ENCODE peak calls at places on chromosomes 13 and 19, in four cellular contexts. One of them, this sample, is unnamed.

GRCh38 chr19:56748443-56748842 is 76.9 kb upstream of the ZNF835 start:
- DNase-seq in body of pancreas: peak; percentile 42
- DNase-seq in BE2C: no peak
- DNase-seq in transverse colon: no peak
- DNase-seq in this sample: no peak

GRCh38 chr19:20664917-20665781 is 3.8 kb upstream of the ZNF626 start:
- DNase-seq in body of pancreas: no peak
- DNase-seq in BE2C: no peak
- DNase-seq in transverse colon: no peak
- DNase-seq in this sample: no peak

GRCh38 chr13:65188691-65189090 is 2041.4 kb downstream of the PCDH9 start:
- DNase-seq in transverse colon: no peak
- DNase-seq in body of pancreas: no peak
- DNase-seq in BE2C: no peak
- DNase-seq in this sample: no peak

GRCh38 chr13:95636853-95637252 is 7.7 kb downstream of the DZIP1 start:
- DNase-seq in transverse colon: no peak
- DNase-seq in body of pancreas: no peak
- DNase-seq in BE2C: no peak
- DNase-seq in this sample: no peak

GRCh38 chr19:8702350-8702749 is 3.8 kb upstream of the ACTL9 start:
- DNase-seq in transverse colon: no peak
- DNase-seq in BE2C: no peak
- DNase-seq in body of pancreas: no peak
- DNase-seq in this sample: no peak

GRCh38 chr19:1250374-1251232 is 2.2 kb downstream of the MIDN start:
- DNase-seq in BE2C: peak; percentile 90
- DNase-seq in body of pancreas: peak; percentile 78
- DNase-seq in transverse colon: peak; percentile 76
- DNase-seq in this sample: peak; percentile 75

GRCh38 chr19:16070366-16070990 is 5.8 kb upstream of the TPM4 start:
- DNase-seq in BE2C: no peak
- DNase-seq in transverse colon: peak; percentile 96
- DNase-seq in body of pancreas: peak; percentile 74
- DNase-seq in this sample: peak; percentile 96

GRCh38 chr19:16876904-16877361 is 11.9 kb upstream of the F2RL3 start:
- DNase-seq in transverse colon: peak; percentile 24
- DNase-seq in body of pancreas: no peak
- DNase-seq in BE2C: no peak
- DNase-seq in this sample: no peak

GRCh38 chr13:30307966-30308290 is 577 bp upstream of the KATNAL1 start:
- DNase-seq in transverse colon: no peak
- DNase-seq in BE2C: no peak
- DNase-seq in body of pancreas: no peak
- DNase-seq in this sample: no peak

GRCh38 chr13:58855283-58855682 is 1223.7 kb downstream of the PCDH17 start:
- DNase-seq in body of pancreas: no peak
- DNase-seq in transverse colon: no peak
- DNase-seq in BE2C: no peak
- DNase-seq in this sample: no peak

GRCh38 chr19:23774156-23774971 is 15.7 kb upstream of the ZNF681 start:
- DNase-seq in body of pancreas: no peak
- DNase-seq in BE2C: no peak
- DNase-seq in transverse colon: no peak
- DNase-seq in this sample: no peak

GRCh38 chr13:99432637-99433542 is 68.4 kb upstream of the TM9SF2 start:
- DNase-seq in BE2C: no peak
- DNase-seq in body of pancreas: peak; percentile 78
- DNase-seq in transverse colon: peak; percentile 62
- DNase-seq in this sample: peak; percentile 59

GRCh38 chr19:38786572-38787265 is 2.3 kb upstream of the LGALS7B start:
- DNase-seq in body of pancreas: no peak
- DNase-seq in transverse colon: no peak
- DNase-seq in BE2C: no peak
- DNase-seq in this sample: no peak

GRCh38 chr19:11987405-11988231 is 22.8 kb downstream of the ZNF763 start:
- DNase-seq in body of pancreas: peak; percentile 97
- DNase-seq in transverse colon: peak; percentile 97
- DNase-seq in BE2C: peak; percentile 98
- DNase-seq in this sample: peak; percentile 97

GRCh38 chr13:27839809-27840467 is 47.7 kb downstream of the GSX1 start:
- DNase-seq in body of pancreas: no peak
- DNase-seq in transverse colon: no peak
- DNase-seq in BE2C: no peak
- DNase-seq in this sample: no peak

GRCh38 chr13:95317037-95317989 is 16.1 kb upstream of the ABCC4 start:
- DNase-seq in BE2C: no peak
- DNase-seq in body of pancreas: no peak
- DNase-seq in transverse colon: no peak
- DNase-seq in this sample: no peak

GRCh38 chr19:326851-327250 is 17.7 kb downstream of the MIER2 start:
- DNase-seq in body of pancreas: no peak
- DNase-seq in BE2C: no peak
- DNase-seq in transverse colon: no peak
- DNase-seq in this sample: no peak

GRCh38 chr13:59691501-59692066 is 472.1 kb downstream of the DIAPH3 start:
- DNase-seq in body of pancreas: no peak
- DNase-seq in transverse colon: no peak
- DNase-seq in BE2C: no peak
- DNase-seq in this sample: no peak

GRCh38 chr19:8239528-8240273 is 30.5 kb downstream of the CERS4 start:
- DNase-seq in transverse colon: no peak
- DNase-seq in body of pancreas: no peak
- DNase-seq in BE2C: no peak
- DNase-seq in this sample: no peak

GRCh38 chr13:97539651-97540230 is 105.8 kb downstream of the RAP2A start:
- DNase-seq in transverse colon: no peak
- DNase-seq in body of pancreas: no peak
- DNase-seq in BE2C: no peak
- DNase-seq in this sample: no peak

GRCh38 chr13:100330662-100331061 is 241.8 kb downstream of the PCCA start:
- DNase-seq in transverse colon: no peak
- DNase-seq in BE2C: no peak
- DNase-seq in body of pancreas: no peak
- DNase-seq in this sample: no peak

GRCh38 chr19:2032296-2032941 is 16.9 kb upstream of the BTBD2 start:
- DNase-seq in body of pancreas: peak; percentile 98
- DNase-seq in transverse colon: peak; percentile 97
- DNase-seq in BE2C: peak; percentile 48
- DNase-seq in this sample: peak; percentile 95

GRCh38 chr13:98221234-98221633 is 44.2 kb upstream of the RNF113B start:
- DNase-seq in transverse colon: no peak
- DNase-seq in body of pancreas: no peak
- DNase-seq in BE2C: no peak
- DNase-seq in this sample: no peak

GRCh38 chr13:48188640-48189039 is 44.4 kb upstream of the ITM2B start:
- DNase-seq in BE2C: no peak
- DNase-seq in body of pancreas: no peak
- DNase-seq in transverse colon: no peak
- DNase-seq in this sample: no peak

GRCh38 chr19:1243768-1244692 is 2.5 kb downstream of the ATP5F1D start:
- DNase-seq in BE2C: peak; percentile 91
- DNase-seq in transverse colon: peak; percentile 91
- DNase-seq in body of pancreas: peak; percentile 91
- DNase-seq in this sample: peak; percentile 91

GRCh38 chr19:33871605-33872004 is 74.9 kb downstream of the KCTD15 start:
- DNase-seq in body of pancreas: no peak
- DNase-seq in BE2C: no peak
- DNase-seq in transverse colon: no peak
- DNase-seq in this sample: no peak

GRCh38 chr19:11570039-11570462 is 7.4 kb downstream of the ACP5 start:
- DNase-seq in body of pancreas: no peak
- DNase-seq in transverse colon: no peak
- DNase-seq in BE2C: no peak
- DNase-seq in this sample: no peak

GRCh38 chr19:10780368-10780767 is 55.6 kb downstream of the TMED1 start:
- DNase-seq in BE2C: no peak
- DNase-seq in transverse colon: peak; percentile 42
- DNase-seq in body of pancreas: peak; percentile 79
- DNase-seq in this sample: no peak

GRCh38 chr19:2436926-2437325 is 9.5 kb upstream of the TIMM13 start:
- DNase-seq in BE2C: no peak
- DNase-seq in transverse colon: no peak
- DNase-seq in body of pancreas: no peak
- DNase-seq in this sample: no peak

GRCh38 chr19:23002690-23003422 is at the start of gene ZNF728:
- DNase-seq in transverse colon: peak; percentile 25
- DNase-seq in body of pancreas: peak; percentile 46
- DNase-seq in BE2C: peak; percentile 22
- DNase-seq in this sample: peak; percentile 30

GRCh38 chr13:109426690-109426990 is 359.7 kb downstream of the IRS2 start:
- DNase-seq in transverse colon: no peak
- DNase-seq in BE2C: no peak
- DNase-seq in body of pancreas: no peak
- DNase-seq in this sample: no peak

GRCh38 chr13:94454334-94454733 is 25.1 kb downstream of the DCT start:
- DNase-seq in body of pancreas: no peak
- DNase-seq in transverse colon: no peak
- DNase-seq in BE2C: no peak
- DNase-seq in this sample: no peak

GRCh38 chr19:34317311-34317927 is 47.6 kb upstream of the GPI start:
- DNase-seq in transverse colon: peak; percentile 28
- DNase-seq in BE2C: no peak
- DNase-seq in body of pancreas: peak; percentile 37
- DNase-seq in this sample: no peak

GRCh38 chr13:37138169-37138568 is 32.7 kb upstream of the CSNK1A1L start:
- DNase-seq in BE2C: no peak
- DNase-seq in transverse colon: no peak
- DNase-seq in body of pancreas: no peak
- DNase-seq in this sample: no peak

GRCh38 chr13:43223206-43223605 is 199.8 kb downstream of the DNAJC15 start:
- DNase-seq in BE2C: no peak
- DNase-seq in transverse colon: no peak
- DNase-seq in body of pancreas: no peak
- DNase-seq in this sample: no peak

DNA sequence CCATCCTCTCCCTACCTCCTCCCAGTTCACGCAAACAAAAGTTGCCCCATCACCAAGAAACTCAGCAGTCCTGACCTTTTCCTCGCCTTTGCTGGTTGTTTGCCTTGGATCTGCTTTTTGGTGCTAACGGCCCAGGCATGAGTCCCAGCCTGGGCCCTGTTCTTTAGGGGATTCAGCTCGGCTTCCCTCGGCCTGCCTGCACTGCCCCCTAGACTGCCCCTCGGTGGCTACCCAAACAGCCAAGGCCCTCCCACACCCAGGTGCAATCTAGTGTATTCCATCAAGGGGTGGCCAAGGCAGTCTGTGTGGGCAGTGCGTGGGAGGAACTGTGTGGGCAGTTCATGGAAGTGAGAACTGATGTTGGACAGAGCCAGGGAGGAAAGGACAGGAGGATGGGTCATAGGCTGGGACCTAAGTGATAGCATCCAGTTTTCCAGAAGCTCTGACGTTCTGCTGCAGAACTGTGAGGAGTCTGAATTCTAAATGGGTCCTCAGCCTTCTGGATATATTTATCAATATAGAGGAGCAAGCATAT is 255.6 kb downstream of the DLEU7 start:
- DNase-seq in body of pancreas: no peak
- DNase-seq in transverse colon: no peak
- DNase-seq in BE2C: no peak
- DNase-seq in this sample: no peak
- H3K4me3 ChIP-seq in body of pancreas: no peak overlapping the region
- H3K4me3 ChIP-seq in transverse colon: no peak overlapping the region
- H3K4me3 ChIP-seq in BE2C: no peak overlapping the region
- H3K4me3 ChIP-seq in this sample: no peak overlapping the region

DNA sequence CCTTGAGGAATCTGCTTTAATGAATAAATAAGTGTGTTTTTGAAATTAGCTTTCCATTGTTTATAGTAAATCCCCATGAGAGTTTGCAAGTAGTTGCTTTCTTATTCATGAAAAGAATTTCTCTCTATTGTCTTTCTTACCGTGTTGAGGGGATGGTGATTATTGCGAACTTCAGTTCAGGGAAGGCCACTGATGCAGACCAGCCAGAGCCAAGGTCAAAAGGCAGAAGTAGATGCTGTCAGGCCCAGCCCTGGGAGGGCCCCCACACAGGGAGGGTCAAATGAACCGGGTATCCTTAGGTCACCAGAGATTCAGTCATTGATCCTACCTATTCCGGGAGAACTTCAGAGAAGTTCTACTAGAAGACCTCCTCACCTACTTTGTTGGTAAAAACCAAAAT is 185.9 kb downstream of the NUFIP1 start:
- DNase-seq in BE2C: no peak
- DNase-seq in body of pancreas: no peak
- DNase-seq in transverse colon: no peak
- DNase-seq in this sample: no peak
- H3K4me1 ChIP-seq in BE2C: no peaks in the 10 kb centered on the region
- H3K4me1 ChIP-seq in body of pancreas: peaks cover 14% of the 10 kb centered on the region
- H3K4me1 ChIP-seq in transverse colon: no peaks in the 10 kb centered on the region
- H3K4me1 ChIP-seq in this sample: no peaks in the 10 kb centered on the region

DNA sequence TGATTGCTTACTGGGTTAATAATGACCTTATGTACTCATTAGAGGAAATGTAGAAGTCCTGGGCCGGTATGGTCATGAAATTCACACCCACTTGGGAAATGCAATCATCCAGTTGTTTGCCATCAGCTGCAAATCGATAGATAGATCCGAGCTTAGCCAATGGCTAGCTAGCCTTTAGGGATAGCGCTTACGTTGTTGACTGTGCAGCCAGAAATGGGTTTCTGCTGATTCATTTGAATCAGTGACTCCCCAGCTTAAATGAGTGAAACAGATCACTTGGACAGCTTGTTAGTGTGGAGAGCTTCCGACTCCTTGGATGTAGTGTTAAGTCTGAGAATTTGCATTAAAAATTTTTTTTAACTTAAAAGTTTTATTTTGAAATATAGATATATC is 11.8 kb downstream of the IL17D start:
- DNase-seq in transverse colon: no peak
- DNase-seq in BE2C: no peak
- DNase-seq in body of pancreas: no peak
- DNase-seq in this sample: no peak
- H3K4me3 ChIP-seq in transverse colon: no peak overlapping the region
- H3K4me3 ChIP-seq in BE2C: no peak overlapping the region
- H3K4me3 ChIP-seq in body of pancreas: no peak overlapping the region
- H3K4me3 ChIP-seq in this sample: no peak overlapping the region

DNA sequence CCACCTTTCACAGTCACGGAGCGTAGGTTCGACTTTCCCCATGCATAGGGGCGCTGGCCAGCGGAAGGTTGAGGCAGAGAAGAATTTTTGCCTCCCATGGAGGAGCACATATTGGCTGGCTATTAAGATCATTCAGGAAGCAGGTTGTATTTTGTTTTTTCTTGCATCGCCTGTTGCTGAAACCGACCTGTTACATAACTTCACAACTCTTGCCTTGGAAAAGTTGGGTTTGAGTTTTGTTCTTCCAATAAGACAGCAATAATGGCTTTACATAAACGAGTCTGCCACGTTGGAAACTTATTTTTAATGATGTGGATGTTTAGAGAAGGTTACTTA is 1.4 kb downstream of the UPF1 start:
- DNase-seq in BE2C: no peak
- DNase-seq in body of pancreas: no peak
- DNase-seq in transverse colon: no peak
- DNase-seq in this sample: no peak
- H3K4me1 ChIP-seq in BE2C: peaks cover 2% of the 10 kb centered on the region
- H3K4me1 ChIP-seq in body of pancreas: peaks cover 50% of the 10 kb centered on the region
- H3K4me1 ChIP-seq in transverse colon: peaks cover 48% of the 10 kb centered on the region
- H3K4me1 ChIP-seq in this sample: peaks cover 49% of the 10 kb centered on the region

This sample was measured in mucosa of descending colon.